ENCODE peak calls at places on chromosome 19, in nine cellular contexts. One of them, this sample, is unnamed. For H3K4me1, the result is how much of the 10 kb centered on the place peaks cover.

GRCh38 chr19:55598034-55598433 is 1.3 kb downstream of the FIZ1 start:
- DNase-seq in pancreas: no peak
- DNase-seq in colonic mucosa: no peak
- DNase-seq in OCI-LY7: no peak
- DNase-seq in trophoblast cell: no peak
- DNase-seq in HCT116: no peak
- DNase-seq in transverse colon: no peak
- DNase-seq in thoracic aorta: no peak
- DNase-seq in RWPE2: no peak
- DNase-seq in this sample: no peak

GRCh38 chr19:49210108-49210900 is 52.7 kb downstream of the TRPM4 start:
- DNase-seq in thoracic aorta: no peak
- DNase-seq in RWPE2: no peak
- DNase-seq in colonic mucosa: peak
- DNase-seq in OCI-LY7: peak
- DNase-seq in trophoblast cell: peak
- DNase-seq in HCT116: no peak
- DNase-seq in transverse colon: peak
- DNase-seq in pancreas: peak
- DNase-seq in this sample: no peak

GRCh38 chr19:18949858-18950257 is 8.8 kb upstream of the HOMER3 start:
- DNase-seq in colonic mucosa: no peak
- DNase-seq in RWPE2: no peak
- DNase-seq in pancreas: no peak
- DNase-seq in trophoblast cell: no peak
- DNase-seq in HCT116: no peak
- DNase-seq in thoracic aorta: no peak
- DNase-seq in OCI-LY7: no peak
- DNase-seq in transverse colon: no peak
- DNase-seq in this sample: no peak

GRCh38 chr19:48630289-48631036 is 6.7 kb downstream of the DBP start:
- DNase-seq in RWPE2: no peak
- DNase-seq in colonic mucosa: peak
- DNase-seq in trophoblast cell: peak
- DNase-seq in pancreas: no peak
- DNase-seq in OCI-LY7: no peak
- DNase-seq in thoracic aorta: no peak
- DNase-seq in HCT116: no peak
- DNase-seq in transverse colon: peak
- DNase-seq in this sample: no peak

GRCh38 chr19:6216996-6217751 is 62.6 kb downstream of the MLLT1 start:
- DNase-seq in HCT116: no peak
- DNase-seq in colonic mucosa: no peak
- DNase-seq in thoracic aorta: no peak
- DNase-seq in trophoblast cell: peak
- DNase-seq in transverse colon: no peak
- DNase-seq in RWPE2: peak
- DNase-seq in OCI-LY7: no peak
- DNase-seq in pancreas: no peak
- DNase-seq in this sample: no peak

GRCh38 chr19:38317104-38317612 is 1.4 kb upstream of the YIF1B start:
- DNase-seq in trophoblast cell: no peak
- DNase-seq in pancreas: no peak
- DNase-seq in transverse colon: no peak
- DNase-seq in HCT116: no peak
- DNase-seq in colonic mucosa: no peak
- DNase-seq in OCI-LY7: no peak
- DNase-seq in thoracic aorta: no peak
- DNase-seq in RWPE2: no peak
- DNase-seq in this sample: no peak

GRCh38 chr19:29878973-29879654 is 62.9 kb upstream of the URI1 start:
- DNase-seq in pancreas: no peak
- DNase-seq in transverse colon: no peak
- DNase-seq in trophoblast cell: peak
- DNase-seq in RWPE2: no peak
- DNase-seq in OCI-LY7: peak
- DNase-seq in thoracic aorta: no peak
- DNase-seq in HCT116: peak
- DNase-seq in colonic mucosa: no peak
- DNase-seq in this sample: no peak

GRCh38 chr19:50718255-50719118 is 1.1 kb downstream of the SHANK1 start:
- DNase-seq in transverse colon: no peak
- DNase-seq in thoracic aorta: no peak
- DNase-seq in trophoblast cell: no peak
- DNase-seq in HCT116: no peak
- DNase-seq in RWPE2: no peak
- DNase-seq in OCI-LY7: no peak
- DNase-seq in colonic mucosa: no peak
- DNase-seq in pancreas: no peak
- DNase-seq in this sample: no peak

GRCh38 chr19:53877361-53877766 is 4.6 kb upstream of the PRKCG start:
- DNase-seq in transverse colon: no peak
- DNase-seq in OCI-LY7: no peak
- DNase-seq in colonic mucosa: no peak
- DNase-seq in pancreas: no peak
- DNase-seq in HCT116: no peak
- DNase-seq in thoracic aorta: no peak
- DNase-seq in trophoblast cell: peak
- DNase-seq in RWPE2: no peak
- DNase-seq in this sample: peak

GRCh38 chr19:47187023-47187655 is 43.9 kb downstream of the BBC3 start:
- DNase-seq in pancreas: no peak
- DNase-seq in colonic mucosa: no peak
- DNase-seq in RWPE2: no peak
- DNase-seq in transverse colon: no peak
- DNase-seq in thoracic aorta: no peak
- DNase-seq in HCT116: no peak
- DNase-seq in trophoblast cell: no peak
- DNase-seq in OCI-LY7: no peak
- DNase-seq in this sample: no peak

GRCh38 chr19:12720851-12721655 is 2.7 kb downstream of the TNPO2 start:
- DNase-seq in OCI-LY7: peak
- DNase-seq in thoracic aorta: no peak
- DNase-seq in HCT116: no peak
- DNase-seq in RWPE2: no peak
- DNase-seq in colonic mucosa: peak
- DNase-seq in trophoblast cell: no peak
- DNase-seq in pancreas: no peak
- DNase-seq in transverse colon: peak
- DNase-seq in this sample: no peak

GRCh38 chr19:35493971-35494370 is 3.7 kb upstream of the KRTDAP start:
- DNase-seq in trophoblast cell: no peak
- DNase-seq in HCT116: no peak
- DNase-seq in transverse colon: no peak
- DNase-seq in RWPE2: no peak
- DNase-seq in pancreas: no peak
- DNase-seq in OCI-LY7: no peak
- DNase-seq in thoracic aorta: no peak
- DNase-seq in colonic mucosa: no peak
- DNase-seq in this sample: no peak

GRCh38 chr19:12885749-12886706 is 973 bp downstream of the KLF1 start:
- DNase-seq in HCT116: no peak
- DNase-seq in OCI-LY7: no peak
- DNase-seq in RWPE2: no peak
- DNase-seq in pancreas: no peak
- DNase-seq in thoracic aorta: no peak
- DNase-seq in colonic mucosa: no peak
- DNase-seq in transverse colon: no peak
- DNase-seq in trophoblast cell: no peak
- DNase-seq in this sample: no peak

GRCh38 chr19:10295305-10295846 is 5.6 kb downstream of the ICAM5 start:
- DNase-seq in RWPE2: no peak
- DNase-seq in colonic mucosa: peak
- DNase-seq in HCT116: no peak
- DNase-seq in trophoblast cell: peak
- DNase-seq in OCI-LY7: peak
- DNase-seq in pancreas: no peak
- DNase-seq in transverse colon: peak
- DNase-seq in thoracic aorta: no peak
- DNase-seq in this sample: peak

GRCh38 chr19:13195678-13196077 is 45.5 kb downstream of the IER2 start:
- DNase-seq in RWPE2: no peak
- DNase-seq in thoracic aorta: no peak
- DNase-seq in HCT116: no peak
- DNase-seq in transverse colon: peak
- DNase-seq in colonic mucosa: peak
- DNase-seq in OCI-LY7: peak
- DNase-seq in pancreas: peak
- DNase-seq in trophoblast cell: peak
- DNase-seq in this sample: peak

GRCh38 chr19:43505941-43506340 is 1.4 kb upstream of the PHLDB3 start:
- DNase-seq in pancreas: no peak
- DNase-seq in transverse colon: no peak
- DNase-seq in colonic mucosa: no peak
- DNase-seq in OCI-LY7: no peak
- DNase-seq in thoracic aorta: no peak
- DNase-seq in HCT116: no peak
- DNase-seq in trophoblast cell: no peak
- DNase-seq in RWPE2: no peak
- DNase-seq in this sample: peak

GRCh38 chr19:43506629-43507028 is 2.1 kb upstream of the PHLDB3 start:
- DNase-seq in HCT116: no peak
- DNase-seq in pancreas: no peak
- DNase-seq in RWPE2: no peak
- DNase-seq in OCI-LY7: no peak
- DNase-seq in thoracic aorta: no peak
- DNase-seq in trophoblast cell: no peak
- DNase-seq in colonic mucosa: no peak
- DNase-seq in transverse colon: no peak
- DNase-seq in this sample: no peak

GRCh38 chr19:43504426-43505185 is at the start of gene PHLDB3:
- DNase-seq in transverse colon: peak
- DNase-seq in thoracic aorta: no peak
- DNase-seq in OCI-LY7: no peak
- DNase-seq in trophoblast cell: peak
- DNase-seq in colonic mucosa: peak
- DNase-seq in RWPE2: no peak
- DNase-seq in HCT116: no peak
- DNase-seq in pancreas: peak
- DNase-seq in this sample: no peak

GRCh38 chr19:43503501-43504425 is 783 bp downstream of the PHLDB3 start:
- DNase-seq in OCI-LY7: peak
- DNase-seq in thoracic aorta: peak
- DNase-seq in pancreas: peak
- DNase-seq in transverse colon: peak
- DNase-seq in trophoblast cell: peak
- DNase-seq in HCT116: peak
- DNase-seq in colonic mucosa: peak
- DNase-seq in RWPE2: peak
- DNase-seq in this sample: peak

DNA sequence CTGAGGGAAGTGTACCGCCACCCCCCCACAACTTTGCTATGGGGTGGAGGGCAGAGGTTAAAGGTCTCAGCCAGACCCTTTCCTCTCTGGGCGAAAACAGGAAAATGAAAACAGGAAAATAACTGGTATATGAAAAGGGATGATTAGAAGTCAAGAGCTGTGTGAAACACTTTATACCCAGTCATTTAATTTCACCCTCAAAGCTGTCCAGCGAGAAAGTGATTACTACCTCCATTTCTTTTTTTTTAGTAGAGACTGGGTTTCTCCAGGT is 575 bp upstream of the PHLDB3 start:
- DNase-seq in RWPE2: no peak
- DNase-seq in colonic mucosa: no peak
- DNase-seq in transverse colon: no peak
- DNase-seq in HCT116: no peak
- DNase-seq in thoracic aorta: no peak
- DNase-seq in pancreas: no peak
- DNase-seq in trophoblast cell: no peak
- DNase-seq in OCI-LY7: no peak
- DNase-seq in this sample: no peak
- H3K4me3 ChIP-seq in RWPE2: no peak
- H3K4me3 ChIP-seq in colonic mucosa: no peak
- H3K4me3 ChIP-seq in transverse colon: no peak
- H3K4me3 ChIP-seq in HCT116: peak
- H3K4me3 ChIP-seq in thoracic aorta: peak
- H3K4me3 ChIP-seq in pancreas: peak
- H3K4me3 ChIP-seq in trophoblast cell: no peak
- H3K4me3 ChIP-seq in OCI-LY7: peak
- H3K4me3 ChIP-seq in this sample: no peak

GRCh38 chr19:3431760-3432397 is 48.4 kb downstream of the SMIM24 start:
- DNase-seq in trophoblast cell: no peak
- DNase-seq in OCI-LY7: no peak
- DNase-seq in RWPE2: no peak
- DNase-seq in colonic mucosa: no peak
- DNase-seq in thoracic aorta: no peak
- DNase-seq in transverse colon: no peak
- DNase-seq in HCT116: no peak
- DNase-seq in pancreas: no peak
- DNase-seq in this sample: no peak

GRCh38 chr19:3433805-3434540 is 46.4 kb downstream of the SMIM24 start:
- DNase-seq in HCT116: no peak
- DNase-seq in RWPE2: no peak
- DNase-seq in colonic mucosa: no peak
- DNase-seq in OCI-LY7: no peak
- DNase-seq in transverse colon: no peak
- DNase-seq in pancreas: no peak
- DNase-seq in thoracic aorta: no peak
- DNase-seq in trophoblast cell: no peak
- DNase-seq in this sample: no peak

GRCh38 chr19:3434630-3435553 is 45.4 kb downstream of the SMIM24 start:
- DNase-seq in colonic mucosa: peak
- DNase-seq in RWPE2: peak
- DNase-seq in trophoblast cell: peak
- DNase-seq in thoracic aorta: peak
- DNase-seq in OCI-LY7: peak
- DNase-seq in transverse colon: peak
- DNase-seq in pancreas: peak
- DNase-seq in HCT116: peak
- DNase-seq in this sample: peak

GRCh38 chr19:3433313-3433712 is 47.0 kb downstream of the SMIM24 start:
- DNase-seq in HCT116: no peak
- DNase-seq in trophoblast cell: no peak
- DNase-seq in thoracic aorta: no peak
- DNase-seq in transverse colon: no peak
- DNase-seq in colonic mucosa: no peak
- DNase-seq in RWPE2: no peak
- DNase-seq in pancreas: no peak
- DNase-seq in OCI-LY7: no peak
- DNase-seq in this sample: no peak
- H3K4me1 ChIP-seq in HCT116: under half
- H3K4me1 ChIP-seq in trophoblast cell: under half
- H3K4me1 ChIP-seq in thoracic aorta: under half
- H3K4me1 ChIP-seq in transverse colon: under half
- H3K4me1 ChIP-seq in colonic mucosa: under half
- H3K4me1 ChIP-seq in RWPE2: under half
- H3K4me1 ChIP-seq in pancreas: under half
- H3K4me1 ChIP-seq in OCI-LY7: under half
- H3K4me1 ChIP-seq in this sample: under half

GRCh38 chr19:51921949-51922348 is 5.3 kb upstream of the ZNF613 start:
- DNase-seq in OCI-LY7: peak
- DNase-seq in RWPE2: no peak
- DNase-seq in pancreas: no peak
- DNase-seq in thoracic aorta: no peak
- DNase-seq in HCT116: no peak
- DNase-seq in trophoblast cell: no peak
- DNase-seq in colonic mucosa: no peak
- DNase-seq in transverse colon: no peak
- DNase-seq in this sample: no peak
- H3K4me3 ChIP-seq in OCI-LY7: no peak
- H3K4me3 ChIP-seq in RWPE2: no peak
- H3K4me3 ChIP-seq in pancreas: no peak
- H3K4me3 ChIP-seq in thoracic aorta: no peak
- H3K4me3 ChIP-seq in HCT116: no peak
- H3K4me3 ChIP-seq in trophoblast cell: no peak
- H3K4me3 ChIP-seq in colonic mucosa: no peak
- H3K4me3 ChIP-seq in transverse colon: no peak
- H3K4me3 ChIP-seq in this sample: no peak

GRCh38 chr19:2051771-2052704 is 994 bp upstream of the MKNK2 start:
- DNase-seq in colonic mucosa: peak
- DNase-seq in thoracic aorta: no peak
- DNase-seq in pancreas: peak
- DNase-seq in HCT116: no peak
- DNase-seq in OCI-LY7: peak
- DNase-seq in trophoblast cell: no peak
- DNase-seq in transverse colon: peak
- DNase-seq in RWPE2: no peak
- DNase-seq in this sample: peak
- H3K4me1 ChIP-seq in colonic mucosa: under half
- H3K4me1 ChIP-seq in thoracic aorta: under half
- H3K4me1 ChIP-seq in pancreas: half or more
- H3K4me1 ChIP-seq in HCT116: half or more
- H3K4me1 ChIP-seq in OCI-LY7: half or more
- H3K4me1 ChIP-seq in trophoblast cell: under half
- H3K4me1 ChIP-seq in transverse colon: half or more
- H3K4me1 ChIP-seq in RWPE2: under half
- H3K4me1 ChIP-seq in this sample: half or more